ENCODE peak calls at places on chromosomes 16 and 17, in nine cellular contexts. C, O, X, Y, A, W, J, V and P are unnamed samples.

GRCh38 chr16:20383106-20384029 is 21.2 kb downstream of the PDILT start:
- DNase-seq in J (peak), A (peak), O (peak), V (peak), W (peak), X (peak), C (peak), Y (peak), P (peak)

GRCh38 chr17:17141860-17142552 is 64.1 kb downstream of the PLD6 start:
- DNase-seq in J (no peak), X (peak), C (peak), W (no peak), O (peak), Y (no peak), V (peak), A (peak), P (peak)

GRCh38 chr16:17364319-17365210 is 106.2 kb downstream of the XYLT1 start:
- DNase-seq in W (no peak), J (no peak), V (no peak), A (peak), X (peak), O (peak), C (no peak), Y (no peak), P (no peak)

GRCh38 chr17:50817838-50818237 is 17.5 kb upstream of the WFIKKN2 start:
- DNase-seq in O (peak), J (no peak), A (no peak), V (peak), W (peak), X (no peak), Y (peak), C (no peak), P (no peak)

GRCh38 chr17:978110-979093 is 1.2 kb downstream of the NXN start:
- DNase-seq in Y (peak), J (no peak), A (peak), C (peak), W (no peak), O (peak), V (no peak), X (no peak), P (no peak)

GRCh38 chr17:79981090-79981489 is 54.6 kb downstream of the TBC1D16 start:
- DNase-seq in W (no peak), Y (no peak), O (no peak), V (no peak), X (no peak), A (peak), C (peak), J (no peak), P (no peak)

GRCh38 chr16:21161211-21161610 is 2.7 kb downstream of the LDAF1 start:
- DNase-seq in W (no peak), O (peak), C (no peak), X (no peak), Y (no peak), V (no peak), A (no peak), J (no peak), P (no peak)

GRCh38 chr17:31487648-31488263 is 96.3 kb downstream of the RAB11FIP4 start:
- DNase-seq in V (peak), C (peak), X (peak), J (peak), A (peak), O (peak), Y (peak), W (peak), P (peak)

GRCh38 chr17:72724375-72724774 is 368.1 kb downstream of the SLC39A11 start:
- DNase-seq in O (peak), C (no peak), X (no peak), W (no peak), J (no peak), A (no peak), Y (peak), V (no peak), P (no peak)
- TF ChIP-seq EZH2phosphoT487 in O (no peak), C (no peak), X (no peak), W (no peak), J (no peak), A (no peak), Y (no peak), V (no peak), P (no peak)

DNA sequence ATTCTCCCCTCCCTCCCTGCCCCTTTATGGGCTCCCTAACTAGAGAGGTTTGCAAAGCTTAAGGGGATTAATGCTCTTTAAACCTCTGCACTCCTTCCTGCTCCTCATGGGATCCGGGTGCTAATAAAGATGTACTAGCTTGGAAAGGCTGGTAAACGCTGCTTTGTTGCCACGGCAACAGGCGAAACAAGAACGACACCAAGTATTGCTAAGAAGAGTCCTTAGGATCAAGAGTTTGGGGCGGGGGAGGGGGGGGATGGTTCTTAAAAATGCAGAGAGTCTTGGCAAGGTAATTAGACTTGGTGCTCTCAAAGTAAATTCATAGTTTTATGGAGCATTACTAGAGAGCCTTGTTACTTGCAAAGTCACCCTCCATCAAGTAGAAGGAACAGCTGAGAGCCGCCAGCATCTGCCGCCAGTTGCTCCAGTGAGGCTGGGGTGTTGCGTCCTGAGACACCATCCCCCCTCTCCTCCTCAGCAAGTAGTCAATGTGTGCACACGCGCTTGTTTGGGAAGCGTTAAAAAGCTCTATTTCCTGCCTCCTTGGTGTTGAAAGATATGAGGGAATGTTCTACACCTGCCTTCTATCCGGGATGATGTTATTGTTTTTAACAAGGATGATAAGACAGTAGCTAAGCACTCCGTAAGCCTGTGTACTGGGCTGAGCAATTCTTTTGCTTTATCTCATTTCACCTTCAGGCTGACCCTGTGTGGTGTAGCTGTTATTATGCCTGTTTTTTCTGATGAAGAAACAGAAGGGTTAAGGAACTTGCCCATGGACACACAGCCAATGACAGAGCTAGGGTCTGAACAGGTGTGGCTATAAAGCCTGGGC is 190.9 kb downstream of the CCDC182 start:
- DNase-seq in W (no peak), V (peak), Y (no peak), O (no peak), J (no peak), C (peak), A (peak), X (peak), P (peak)
- TF ChIP-seq EZH2phosphoT487 in W (no peak), V (no peak), Y (no peak), O (no peak), J (no peak), C (no peak), A (no peak), X (no peak), P (no peak)

DNA sequence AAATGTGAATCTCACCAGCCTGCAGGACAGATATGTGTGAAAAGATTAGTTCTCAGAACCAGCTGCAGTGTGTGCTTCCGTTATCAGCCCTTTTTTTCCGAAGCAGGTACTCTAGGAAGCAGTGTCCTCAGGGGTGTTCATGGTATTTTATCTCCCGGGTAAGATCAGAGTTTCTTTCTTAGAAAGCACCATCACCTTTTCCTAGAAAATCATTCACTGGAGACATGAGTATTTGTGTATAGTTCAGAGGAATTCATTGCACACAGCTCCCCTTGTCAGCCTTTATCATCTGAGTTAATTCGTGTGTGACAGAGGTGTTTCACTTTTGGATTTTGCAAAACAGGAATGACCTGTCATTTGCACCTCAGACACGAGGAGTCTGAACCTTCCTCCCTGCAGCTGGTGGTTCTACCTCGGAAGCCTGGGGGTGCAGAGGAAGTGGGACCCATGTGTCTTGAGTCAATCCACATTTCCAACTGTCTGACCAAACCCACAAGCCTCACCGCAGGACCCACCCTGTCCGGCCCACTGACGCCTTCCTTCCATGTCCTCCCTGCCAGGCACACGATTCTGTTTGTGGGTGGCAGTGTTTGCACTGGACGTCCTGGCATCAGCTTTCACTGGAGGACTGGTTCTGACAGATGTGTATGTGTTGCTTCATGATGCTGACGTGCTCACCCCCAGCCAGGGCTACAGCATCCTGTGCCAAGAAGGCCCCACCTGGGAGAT is 107.9 kb downstream of the CLEC16A start:
- DNase-seq in C (no peak), O (no peak), V (no peak), A (no peak), X (no peak), Y (no peak), J (no peak), W (no peak), P (no peak)
- TF ChIP-seq EZH2phosphoT487 in C (no peak), O (no peak), V (no peak), A (no peak), X (no peak), Y (no peak), J (no peak), W (no peak), P (no peak)

GRCh38 chr16:1470543-1471251 is 4.1 kb downstream of the CLCN7 start:
- DNase-seq in V (no peak), C (no peak), J (no peak), X (no peak), O (peak), W (no peak), A (no peak), Y (no peak), P (no peak)
- TF ChIP-seq EZH2phosphoT487 in V (no peak), C (no peak), J (no peak), X (no peak), O (no peak), W (no peak), A (no peak), Y (no peak), P (no peak)

GRCh38 chr16:920722-921121 is 50.1 kb downstream of the LMF1 start:
- DNase-seq in C (peak), W (no peak), X (no peak), O (peak), Y (no peak), V (no peak), J (no peak), A (no peak), P (no peak)
- TF ChIP-seq EZH2phosphoT487 in C (no peak), W (no peak), X (no peak), O (no peak), Y (no peak), V (no peak), J (no peak), A (no peak), P (no peak)

GRCh38 chr17:42596386-42596785 is 12.8 kb downstream of the RETREG3 start:
- DNase-seq in V (no peak), Y (peak), C (no peak), X (no peak), W (no peak), A (no peak), O (no peak), J (no peak), P (no peak)

GRCh38 chr17:42603318-42603717 is 5.9 kb downstream of the RETREG3 start:
- DNase-seq in C (no peak), V (no peak), X (no peak), J (no peak), W (no peak), Y (no peak), A (no peak), O (no peak), P (peak)

DNA sequence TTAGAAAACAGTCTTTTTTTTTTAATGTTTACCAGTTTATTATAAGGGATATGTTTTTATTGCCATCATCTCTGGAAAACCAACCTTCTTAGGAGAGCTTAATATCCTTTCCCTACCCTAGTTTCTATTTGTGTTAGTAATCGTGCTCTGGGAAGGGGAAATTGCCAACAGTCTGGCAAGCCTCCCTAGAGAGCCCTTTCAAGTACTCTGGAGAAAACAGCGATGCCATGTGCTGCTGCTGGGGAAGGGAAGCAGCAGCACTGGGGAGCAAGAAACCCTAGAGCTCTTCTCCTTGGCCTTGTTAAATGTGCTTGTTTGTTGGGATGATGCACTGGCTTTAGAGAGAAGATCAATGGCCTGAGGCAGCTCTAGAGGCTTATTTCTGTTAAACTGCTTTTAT is 10.3 kb downstream of the RETREG3 start:
- DNase-seq in C (no peak), O (peak), X (no peak), Y (no peak), V (no peak), J (no peak), W (no peak), A (no peak), P (no peak)
- TF ChIP-seq EZH2phosphoT487 in C (no peak), O (no peak), X (no peak), Y (no peak), V (no peak), J (no peak), W (no peak), A (no peak), P (no peak)

GRCh38 chr16:86176462-86176861 is 277.5 kb downstream of the IRF8 start:
- DNase-seq in W (no peak), C (no peak), J (no peak), A (no peak), V (no peak), Y (no peak), O (no peak), X (no peak), P (no peak)

GRCh38 chr16:86166414-86166813 is 267.5 kb downstream of the IRF8 start:
- DNase-seq in W (no peak), A (no peak), C (no peak), Y (no peak), O (no peak), X (no peak), J (no peak), V (no peak), P (no peak)

GRCh38 chr16:86170720-86171119 is 271.8 kb downstream of the IRF8 start:
- DNase-seq in O (no peak), C (no peak), A (no peak), X (no peak), V (no peak), W (no peak), J (no peak), Y (no peak), P (no peak)

GRCh38 chr16:86167061-86167460 is 268.1 kb downstream of the IRF8 start:
- DNase-seq in C (no peak), A (no peak), O (peak), X (no peak), W (no peak), Y (no peak), V (no peak), J (no peak), P (no peak)

GRCh38 chr16:86171329-86171728 is 272.4 kb downstream of the IRF8 start:
- DNase-seq in O (peak), W (no peak), J (no peak), C (no peak), A (no peak), X (peak), V (no peak), Y (no peak), P (no peak)
- TF ChIP-seq EZH2phosphoT487 in O (no peak), W (no peak), J (no peak), C (no peak), A (no peak), X (no peak), V (no peak), Y (no peak), P (no peak)